ENCODE peak calls at places on chromosomes 5 and 9, in seven cellular contexts. F is fibroblast of pulmonary artery, W is brain microvascular endothelial cell, D is BE2C, O is lower lobe of right lung, J is activated B cell treated with CpG ODN at 0.5 μM for 24 hours, I is esophagus squamous epithelium. X is an unnamed sample.

GRCh38 chr9:96514108-96514824 is 64.3 kb downstream of the HABP4 start:
- DNase-seq in F (peak), W (peak), D (no peak), O (no peak), J (no peak), I (no peak), X (no peak)

GRCh38 chr9:36873247-36873875 is 160.7 kb downstream of the PAX5 start:
- DNase-seq in F (peak), W (peak), D (peak), O (peak), J (peak), I (no peak), X (peak)

GRCh38 chr5:98365126-98365525 is 408.3 kb upstream of the RGMB start:
- DNase-seq in F (no peak), W (no peak), D (no peak), O (no peak), J (no peak), I (no peak), X (no peak)

GRCh38 chr9:38107405-38107804 is 38.4 kb upstream of the SHB start:
- DNase-seq in F (no peak), W (no peak), D (no peak), O (no peak), J (no peak), I (no peak), X (no peak)

GRCh38 chr5:107736608-107737007 is 65.9 kb upstream of the EFNA5 start:
- DNase-seq in F (no peak), W (peak), D (no peak), O (no peak), J (no peak), I (no peak), X (no peak)

GRCh38 chr5:140294753-140295152 is 8.1 kb downstream of the PFDN1 start:
- DNase-seq in F (no peak), W (no peak), D (no peak), O (no peak), J (no peak), I (no peak), X (no peak)

GRCh38 chr5:64199425-64199824 is 33.8 kb downstream of the RNF180 start:
- DNase-seq in F (no peak), W (no peak), D (no peak), O (no peak), J (no peak), I (no peak), X (no peak)

GRCh38 chr9:76759726-76760125 is 4.5 kb upstream of the PCA3 start:
- DNase-seq in F (no peak), W (no peak), D (no peak), O (no peak), J (peak), I (no peak), X (no peak)

GRCh38 chr9:105069285-105070065 is 141.5 kb upstream of the ABCA1 start:
- DNase-seq in F (no peak), W (no peak), D (no peak), O (no peak), J (no peak), I (no peak), X (no peak)

GRCh38 chr9:115276621-115277020 is 158.7 kb upstream of the TNC start:
- DNase-seq in F (no peak), W (peak), D (no peak), O (no peak), J (no peak), I (no peak), X (no peak)

GRCh38 chr5:50727149-50727496 is 60.7 kb downstream of the PARP8 start:
- DNase-seq in F (peak), W (no peak), D (no peak), O (no peak), J (no peak), I (no peak), X (no peak)

GRCh38 chr5:171513591-171513990 is 94.1 kb downstream of the FGF18 start:
- DNase-seq in F (no peak), W (no peak), D (no peak), O (no peak), J (no peak), I (no peak), X (no peak)

GRCh38 chr9:124216474-124217176 is 41.1 kb upstream of the NEK6 start:
- DNase-seq in F (no peak), W (no peak), D (no peak), O (peak), J (peak), I (no peak), X (peak)

GRCh38 chr9:21114311-21114710 is 27.3 kb downstream of the IFNW1 start:
- DNase-seq in F (no peak), W (no peak), D (no peak), O (no peak), J (no peak), I (no peak), X (no peak)

GRCh38 chr5:180636403-180637075 is 12.9 kb downstream of the FLT4 start:
- DNase-seq in F (no peak), W (peak), D (no peak), O (peak), J (no peak), I (no peak), X (no peak)

GRCh38 chr9:110638381-110638954 is 30.1 kb upstream of the MUSK start:
- DNase-seq in F (peak), W (no peak), D (no peak), O (no peak), J (no peak), I (no peak), X (no peak)

GRCh38 chr9:13804532-13804931 is 509.4 kb downstream of the NFIB start:
- DNase-seq in F (no peak), W (peak), D (peak), O (no peak), J (no peak), I (no peak), X (no peak)

GRCh38 chr5:16568875-16569580 is 47.8 kb downstream of the RETREG1 start:
- DNase-seq in F (peak), W (no peak), D (peak), O (no peak), J (no peak), I (no peak), X (no peak)

GRCh38 chr5:173452098-173452497 is 123.9 kb upstream of the STC2 start:
- DNase-seq in F (peak), W (peak), D (no peak), O (no peak), J (no peak), I (no peak), X (no peak)

GRCh38 chr5:159758189-159758588 is 158.1 kb upstream of the ADRA1B start:
- DNase-seq in F (no peak), W (no peak), D (no peak), O (no peak), J (no peak), I (no peak), X (no peak)

GRCh38 chr5:106288977-106289376 is 1381.8 kb downstream of the EFNA5 start:
- DNase-seq in F (peak), W (no peak), D (no peak), O (no peak), J (no peak), I (no peak), X (no peak)

GRCh38 chr5:131384181-131384580 is 120.3 kb downstream of the CDC42SE2 start:
- DNase-seq in F (no peak), W (no peak), D (no peak), O (no peak), J (no peak), I (no peak), X (no peak)

GRCh38 chr9:4799775-4800174 is 7.0 kb downstream of the RCL1 start:
- DNase-seq in F (no peak), W (no peak), D (no peak), O (no peak), J (no peak), I (no peak), X (no peak)

GRCh38 chr5:147869112-147869511 is 9.4 kb upstream of the SCGB3A2 start:
- DNase-seq in F (no peak), W (no peak), D (no peak), O (no peak), J (no peak), I (no peak), X (no peak)

DNA sequence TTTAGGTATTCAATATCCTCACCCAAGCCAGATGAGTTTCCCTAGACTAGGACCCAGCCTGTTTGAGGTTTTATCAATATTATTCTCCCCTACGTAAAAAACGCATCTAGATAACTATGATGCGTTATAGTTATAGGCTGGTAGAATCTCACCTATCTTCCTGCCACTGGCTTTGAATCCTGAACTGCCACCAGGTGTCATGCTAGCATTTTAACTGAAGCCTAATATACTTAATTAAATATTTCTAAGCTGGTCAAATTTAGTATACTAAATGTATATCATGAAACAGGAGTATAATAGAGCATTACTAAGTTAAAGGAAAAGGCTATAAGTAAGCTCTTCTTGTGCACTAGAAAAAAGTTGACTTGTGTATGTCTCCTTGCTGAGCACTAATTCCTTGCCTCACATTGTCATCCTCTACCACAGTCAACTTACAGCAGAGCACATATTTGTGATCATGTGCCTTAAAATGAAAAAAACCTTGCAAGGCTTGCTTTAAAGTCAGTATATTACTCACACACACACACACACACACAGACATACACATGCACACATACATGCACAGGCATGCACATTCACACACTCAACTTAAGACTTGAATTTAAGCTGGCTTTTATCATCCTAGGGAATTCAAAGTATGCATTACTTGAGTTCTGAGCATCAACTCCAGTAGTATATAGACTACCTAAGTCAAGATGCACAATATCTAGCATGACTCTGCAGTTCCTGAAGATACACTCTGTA is 303.4 kb downstream of the ADGRV1 start:
- DNase-seq in F (no peak), W (no peak), D (no peak), O (no peak), J (no peak), I (no peak), X (no peak)
- TF ChIP-seq CTCF in F (no peak), W (peak), D (peak), O (no peak), J (no peak), I (no peak), X (no peak)

GRCh38 chr9:34256104-34256503 is 73.0 kb downstream of the KIF24 start:
- DNase-seq in F (no peak), W (no peak), D (peak), O (no peak), J (no peak), I (no peak), X (no peak)
- TF ChIP-seq CTCF in F (peak), W (peak), D (peak), O (no peak), J (no peak), I (no peak), X (no peak)

GRCh38 chr5:77080905-77081304 is 6.2 kb downstream of the ZBED3 start:
- DNase-seq in F (no peak), W (no peak), D (no peak), O (no peak), J (no peak), I (no peak), X (no peak)

GRCh38 chr5:77087484-77088291 is 603 bp upstream of the ZBED3 start:
- DNase-seq in F (peak), W (no peak), D (no peak), O (peak), J (no peak), I (no peak), X (no peak)

GRCh38 chr5:77083088-77083487 is 4.0 kb downstream of the ZBED3 start:
- DNase-seq in F (no peak), W (no peak), D (no peak), O (no peak), J (no peak), I (no peak), X (no peak)

GRCh38 chr5:77082280-77082679 is 4.8 kb downstream of the ZBED3 start:
- DNase-seq in F (no peak), W (no peak), D (no peak), O (no peak), J (no peak), I (no peak), X (no peak)

GRCh38 chr5:77086611-77087483 is at the start of gene ZBED3:
- DNase-seq in F (peak), W (peak), D (peak), O (peak), J (peak), I (no peak), X (peak)
- TF ChIP-seq CTCF in F (peak), W (peak), D (peak), O (no peak), J (no peak), I (no peak), X (peak)

DNA sequence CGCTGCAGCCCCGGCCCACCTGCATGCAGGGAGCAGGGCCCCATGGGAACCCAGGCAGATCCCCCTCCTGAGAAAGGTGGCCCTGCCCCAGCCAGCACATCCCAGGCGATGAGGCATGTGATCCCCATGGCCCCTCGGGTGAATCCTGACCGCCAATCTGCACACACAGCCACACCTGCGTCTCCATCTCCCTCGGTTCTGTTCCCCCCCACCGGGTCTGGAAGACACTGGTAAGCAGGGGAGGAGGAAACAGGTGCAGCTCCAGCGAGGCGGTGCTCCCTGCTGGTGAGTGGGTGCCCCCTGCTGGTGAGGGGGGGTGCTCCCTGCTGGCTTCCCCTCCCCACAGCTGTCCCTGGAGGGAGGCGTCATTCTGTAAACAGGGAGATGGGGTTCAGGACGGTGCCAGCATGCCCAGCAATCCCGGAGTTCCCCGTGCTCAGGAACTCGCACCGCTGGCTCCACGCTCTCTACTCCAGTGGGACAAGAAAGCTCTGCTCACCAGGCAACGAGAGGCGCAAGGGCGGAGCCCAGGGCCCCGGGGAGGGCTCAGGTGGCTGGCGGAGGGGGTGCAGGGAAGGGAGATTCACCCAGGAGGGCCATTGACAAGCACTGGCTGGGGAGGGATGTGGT is 28.4 kb upstream of the SLC12A7 start:
- DNase-seq in F (peak), W (no peak), D (peak), O (peak), J (peak), I (no peak), X (peak)
- TF ChIP-seq CTCF in F (peak), W (peak), D (peak), O (peak), J (no peak), I (peak), X (peak)

DNA sequence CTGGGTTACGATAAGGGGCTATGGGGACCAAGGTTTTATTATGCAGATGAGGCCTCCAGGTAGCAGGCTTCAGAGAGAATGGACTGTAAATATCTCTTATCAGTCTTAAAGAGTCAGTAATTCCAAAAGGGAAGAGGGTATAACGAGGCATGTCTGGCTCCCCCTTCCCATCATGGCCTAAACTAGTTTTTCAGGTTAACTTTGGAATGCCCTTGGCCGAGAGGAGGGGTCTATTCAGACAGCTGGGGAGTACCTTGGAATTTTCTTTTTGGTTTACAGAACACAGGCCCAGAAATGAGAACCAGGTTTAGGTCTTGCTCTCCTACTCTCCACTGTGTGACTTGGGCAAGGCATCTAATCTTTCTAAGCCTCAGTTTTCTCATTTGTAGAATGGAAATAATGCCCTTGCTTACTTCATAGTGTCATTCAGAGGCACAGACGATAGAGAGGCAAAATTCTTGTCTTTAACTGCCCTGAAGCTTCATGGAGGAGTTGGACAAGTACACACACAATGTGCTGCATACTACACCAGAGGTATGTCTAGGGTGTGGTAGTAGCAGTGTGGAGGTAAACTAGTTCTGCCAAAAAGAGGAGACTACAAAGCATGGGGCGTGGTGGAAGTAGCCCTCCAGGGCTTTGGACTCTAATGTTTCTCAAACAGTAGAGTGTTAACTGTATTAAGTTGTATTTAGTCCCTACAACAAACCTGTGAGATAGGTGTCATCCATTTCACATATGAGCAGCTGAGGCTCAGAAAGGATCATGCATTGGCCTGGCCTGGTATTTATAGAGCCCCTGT is 45.5 kb downstream of the IRF1 start:
- DNase-seq in F (no peak), W (no peak), D (no peak), O (no peak), J (no peak), I (no peak), X (peak)
- TF ChIP-seq CTCF in F (no peak), W (no peak), D (no peak), O (no peak), J (no peak), I (no peak), X (no peak)

DNA sequence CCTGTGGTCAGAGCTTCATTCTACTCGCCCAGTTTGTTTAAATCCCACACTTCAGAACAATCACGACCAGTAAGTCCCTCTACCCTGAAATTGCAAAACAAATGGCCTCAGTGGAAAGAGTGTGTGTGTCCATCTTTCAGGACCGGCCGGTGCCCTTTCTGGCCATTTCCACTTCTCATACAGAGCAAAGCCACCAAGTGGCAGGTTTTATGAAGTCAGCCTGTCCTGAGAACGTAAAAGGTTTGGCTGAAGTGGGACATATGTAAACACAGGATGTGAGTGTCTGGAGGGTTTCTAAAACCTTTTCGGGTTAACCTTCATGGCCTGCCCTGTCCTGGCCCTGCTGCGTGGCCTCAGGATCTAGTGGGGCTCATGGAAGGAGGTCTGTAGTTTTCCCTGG is 24.7 kb downstream of the NXNL2 start:
- DNase-seq in F (no peak), W (no peak), D (no peak), O (no peak), J (no peak), I (no peak), X (no peak)
- TF ChIP-seq CTCF in F (peak), W (peak), D (no peak), O (no peak), J (no peak), I (no peak), X (no peak)